ENCODE peak calls at places on chromosomes 5 and 9, in six cellular contexts. Y is MM.1S, U is hepatocyte, X is astrocyte, W is HCT116, G is GM23248. Q is an unnamed sample.
A peak's percentile ranks its signal among the peaks of the same experiment; 100 is the strongest.

GRCh38 chr9:132756214-132756799 is 86.0 kb downstream of the GTF3C4 start:
- DNase-seq in G (no peak), X (no peak), Y (no peak), U (no peak), W (no peak), Q (no peak)

GRCh38 chr9:34501889-34502425 is 20.8 kb downstream of the ENHO start:
- DNase-seq in X (peak; percentile 81), U (peak; percentile 49), G (peak; percentile 71), W (no peak), Y (no peak), Q (no peak)

GRCh38 chr5:80181618-80182211 is 74.1 kb downstream of the SERINC5 start:
- DNase-seq in Y (peak; percentile 91), X (peak; percentile 53), W (peak; percentile 88), U (peak; percentile 73), G (no peak), Q (no peak)

GRCh38 chr5:45038366-45038987 is 229.7 kb downstream of the MRPS30 start:
- DNase-seq in W (peak; percentile 55), U (peak; percentile 60), G (peak; percentile 48), Y (peak; percentile 54), X (no peak), Q (peak; percentile 42)

GRCh38 chr9:14180077-14180941 is 133.6 kb downstream of the NFIB start:
- DNase-seq in U (no peak), G (no peak), W (no peak), X (no peak), Y (no peak), Q (no peak)

GRCh38 chr5:4857761-4858160 is 282.4 kb upstream of the ADAMTS16 start:
- DNase-seq in U (no peak), X (peak; percentile 55), Y (no peak), G (peak; percentile 6), W (no peak), Q (no peak)

GRCh38 chr5:140322751-140323731 is 20.1 kb upstream of the PFDN1 start:
- DNase-seq in W (no peak), Y (no peak), G (peak; percentile 95), U (peak; percentile 40), X (peak; percentile 97), Q (no peak)

GRCh38 chr9:101671567-101671966 is 66.9 kb downstream of the GRIN3A start:
- DNase-seq in X (no peak), Y (no peak), G (no peak), U (no peak), W (no peak), Q (no peak)

GRCh38 chr5:151825445-151825844 is 53.7 kb downstream of the G3BP1 start:
- DNase-seq in W (peak; percentile 36), U (peak; percentile 86), G (peak; percentile 78), X (peak; percentile 34), Y (peak; percentile 35), Q (peak; percentile 12)

GRCh38 chr5:88675159-88675757 is 207.7 kb downstream of the MEF2C start:
- DNase-seq in W (no peak), U (no peak), G (no peak), Y (peak; percentile 68), X (peak; percentile 72), Q (no peak)

GRCh38 chr5:72552041-72552557 is 44.9 kb upstream of the ZNF366 start:
- DNase-seq in G (peak; percentile 61), U (no peak), X (peak; percentile 99), Y (no peak), W (no peak), Q (no peak)

GRCh38 chr5:58325950-58326500 is 133.9 kb downstream of the PLK2 start:
- DNase-seq in U (no peak), G (no peak), Y (no peak), W (no peak), X (no peak), Q (no peak)

GRCh38 chr5:162565-163337 is 28.5 kb upstream of the LRRC14B start:
- DNase-seq in W (no peak), X (no peak), Y (no peak), G (no peak), U (no peak), Q (no peak)

GRCh38 chr5:62473209-62473608 is 60.6 kb downstream of the IPO11 start:
- DNase-seq in Y (no peak), G (peak; percentile 47), W (no peak), X (no peak), U (no peak), Q (no peak)

GRCh38 chr9:133920471-133920870 is 71.7 kb downstream of the VAV2 start:
- DNase-seq in X (no peak), G (no peak), U (no peak), W (no peak), Y (no peak), Q (no peak)

GRCh38 chr9:70177121-70177520 is 81.7 kb upstream of the SMC5 start:
- DNase-seq in Y (no peak), G (no peak), W (no peak), X (no peak), U (no peak), Q (no peak)

GRCh38 chr9:131598121-131598520 is 52.8 kb downstream of the PRRT1B start:
- DNase-seq in G (no peak), Y (no peak), U (no peak), W (no peak), X (no peak), Q (no peak)

GRCh38 chr9:91867740-91868139 is 82.3 kb downstream of the ROR2 start:
- DNase-seq in X (no peak), G (peak; percentile 53), U (peak; percentile 2), Y (no peak), W (no peak), Q (no peak)

GRCh38 chr9:19379283-19379682 is 753 bp downstream of the RPS6 start:
- DNase-seq in W (no peak), Y (no peak), G (peak; percentile 33), X (no peak), U (no peak), Q (no peak)

GRCh38 chr5:172276214-172276613 is 7.3 kb downstream of the UBTD2 start:
- DNase-seq in Y (no peak), W (no peak), G (peak; percentile 33), X (no peak), U (no peak), Q (no peak)

GRCh38 chr5:118646917-118647316 is 341.4 kb downstream of the DTWD2 start:
- DNase-seq in W (no peak), U (no peak), Y (no peak), G (no peak), X (no peak), Q (no peak)

GRCh38 chr9:109771084-109771483 is 8.9 kb upstream of the PALM2AKAP2 start:
- DNase-seq in Y (no peak), W (no peak), X (peak; percentile 97), U (no peak), G (peak; percentile 51), Q (no peak)

GRCh38 chr9:124390812-124391658 is 24.2 kb downstream of the PSMB7 start:
- DNase-seq in W (no peak), X (peak; percentile 24), G (peak; percentile 59), Y (no peak), U (no peak), Q (peak; percentile 35)

GRCh38 chr9:107739601-107740082 is 250.1 kb upstream of the KLF4 start:
- DNase-seq in G (peak; percentile 75), U (no peak), Y (no peak), X (peak; percentile 58), W (no peak), Q (no peak)

GRCh38 chr5:157108961-157109360 is at the start of gene HAVCR2:
- DNase-seq in G (no peak), U (no peak), W (no peak), Y (peak; percentile 64), X (no peak), Q (no peak)

GRCh38 chr5:100797863-100798262 is 105.2 kb downstream of the ST8SIA4 start:
- DNase-seq in X (peak; percentile 81), Y (no peak), U (no peak), G (peak; percentile 78), W (no peak), Q (no peak)

GRCh38 chr9:137162505-137163100 is 7.2 kb downstream of the LRRC26 start:
- DNase-seq in Y (no peak), X (no peak), W (no peak), G (peak; percentile 34), U (peak; percentile 60), Q (no peak)
- TF ChIP-seq EZH2 in Y (no peak), X (peak; percentile 95), W (no peak), G (no peak), U (peak; percentile 60), Q (no peak)

GRCh38 chr5:43555895-43556606 is 826 bp downstream of the PAIP1 start:
- DNase-seq in X (peak; percentile 25), W (peak; percentile 6), G (peak; percentile 72), U (peak; percentile 64), Y (peak; percentile 29), Q (no peak)
- TF ChIP-seq EZH2 in X (no peak), W (no peak), G (no peak), U (no peak), Y (no peak), Q (no peak)

DNA sequence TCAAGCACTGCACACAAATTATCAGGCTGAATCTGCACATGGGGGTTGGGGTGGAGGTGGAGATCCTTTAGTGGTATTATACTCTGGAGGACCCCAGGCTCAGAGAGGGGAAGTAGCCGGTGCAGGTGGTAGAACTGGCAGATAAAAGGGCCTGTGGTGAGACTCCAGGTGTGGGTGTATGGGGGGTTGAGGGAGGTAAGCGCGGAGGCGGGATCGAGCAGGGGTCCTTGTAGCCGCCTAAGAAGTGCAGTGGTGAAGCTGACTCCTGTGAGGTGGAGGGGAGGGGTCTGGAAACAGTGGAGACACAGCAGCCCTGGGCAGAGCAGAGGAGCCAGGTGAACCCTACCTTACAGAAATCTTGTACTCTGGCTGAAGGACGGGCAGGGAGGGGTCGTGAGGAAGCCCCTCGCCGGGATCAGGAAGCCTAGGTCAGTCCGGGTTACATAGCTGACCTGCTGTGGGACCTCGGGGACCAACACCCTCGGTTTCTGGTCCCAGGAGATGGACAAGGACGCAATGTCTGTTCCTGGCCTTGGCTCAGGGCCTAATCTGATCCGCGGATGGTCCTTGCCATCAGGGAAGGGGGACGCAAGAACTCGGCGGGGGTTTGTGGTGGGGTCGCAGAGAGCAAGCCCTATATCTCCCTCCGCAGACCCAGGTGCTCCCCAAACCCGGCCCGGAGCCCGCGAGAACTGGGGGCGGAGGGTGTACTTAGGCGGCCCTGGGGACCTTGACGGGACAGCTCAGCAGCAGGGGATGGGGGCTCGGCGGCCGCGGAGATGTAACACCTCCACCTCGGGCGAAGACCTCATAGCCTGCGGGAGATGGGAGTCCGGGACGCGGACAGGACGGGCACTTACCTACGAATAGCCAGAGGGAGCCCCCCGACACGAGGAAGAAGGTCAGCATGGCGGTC is 555 bp downstream of the ACSL6 start:
- DNase-seq in U (no peak), G (no peak), W (no peak), Y (no peak), X (no peak), Q (no peak)
- TF ChIP-seq EZH2 in U (no peak), G (no peak), W (no peak), Y (no peak), X (no peak), Q (no peak)

DNA sequence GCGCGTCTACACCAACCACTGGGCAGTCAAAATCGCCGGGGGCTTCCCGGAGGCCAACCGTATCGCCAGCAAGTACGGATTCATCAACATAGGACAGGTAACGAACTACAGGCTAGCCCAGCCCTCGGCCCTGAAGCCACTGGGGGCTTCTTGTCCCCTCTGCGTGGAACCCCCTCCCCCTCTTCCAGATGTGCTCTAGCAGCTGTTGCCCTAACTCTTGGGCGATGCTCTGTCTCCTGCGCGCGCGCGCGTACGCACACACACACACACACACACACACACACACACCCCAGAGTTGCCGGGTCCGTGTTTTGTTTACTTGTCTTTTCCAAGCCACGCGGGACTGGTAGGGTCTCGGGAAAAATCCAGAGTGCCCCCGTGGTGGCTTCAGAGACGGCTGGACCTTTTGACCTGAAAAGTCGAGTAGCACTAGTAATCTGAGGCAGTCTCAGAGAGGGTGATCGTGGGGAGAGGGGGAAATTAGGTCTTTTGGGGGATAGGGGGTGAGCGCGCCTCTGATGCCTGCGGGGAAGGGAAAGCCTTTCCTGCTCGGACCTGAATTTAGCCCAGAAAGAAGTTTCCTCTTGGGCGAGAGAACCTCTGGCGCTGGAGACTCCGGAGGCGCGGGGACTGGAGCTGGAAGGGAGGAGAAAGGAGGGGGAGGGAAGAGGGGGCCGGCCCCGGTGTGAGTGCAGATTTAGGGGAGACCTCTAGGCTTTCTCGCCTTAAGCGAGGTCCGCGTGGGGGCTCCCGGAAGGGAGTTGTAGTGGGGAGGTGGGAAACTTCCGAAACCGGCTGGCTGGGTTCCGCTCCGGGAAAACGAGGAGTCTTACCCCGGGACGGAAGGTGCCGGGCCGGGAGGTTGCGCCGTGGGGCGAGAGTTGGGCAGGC is 1.0 kb downstream of the PCSK5 start:
- DNase-seq in U (peak; percentile 67), W (peak; percentile 12), X (peak; percentile 19), G (peak; percentile 51), Y (peak; percentile 46), Q (no peak)
- TF ChIP-seq EZH2 in U (no peak), W (no peak), X (no peak), G (no peak), Y (no peak), Q (no peak)